ENCODE peak calls at places on chromosomes 13 and 19, in five cellular contexts. V is lung; H is CD4-positive, alpha-beta T cell; C is H9; S is neural progenitor cell. U is an unnamed sample.

GRCh38 chr13:33349996-33350826 is 64.7 kb upstream of the STARD13 start:
- DNase-seq in C (peak; percentile 32), S (peak; percentile 47), V (peak; percentile 48), H (no peak), U (peak; percentile 45)

GRCh38 chr19:12792048-12792852 is 964 bp downstream of the JUNB start:
- DNase-seq in C (peak; percentile 84), S (peak; percentile 76), H (peak; percentile 53), V (peak; percentile 80), U (no peak)

GRCh38 chr13:50846861-50847475 is 3.5 kb upstream of the DLEU7 start:
- DNase-seq in C (no peak), V (no peak), S (no peak), H (no peak), U (no peak)

GRCh38 chr13:112658807-112659206 is 31.0 kb upstream of the ATP11A start:
- DNase-seq in S (no peak), C (no peak), H (no peak), V (no peak), U (no peak)

GRCh38 chr13:100039740-100040139 is 49.2 kb upstream of the PCCA start:
- DNase-seq in C (no peak), H (no peak), S (no peak), V (no peak), U (no peak)

GRCh38 chr19:6227156-6227940 is 52.4 kb downstream of the MLLT1 start:
- DNase-seq in S (no peak), C (no peak), H (no peak), V (no peak), U (no peak)

GRCh38 chr13:44746690-44747089 is 170.6 kb upstream of the TSC22D1 start:
- DNase-seq in S (no peak), V (no peak), C (no peak), H (no peak), U (no peak)

GRCh38 chr19:19530423-19530804 is 1.7 kb downstream of the YJEFN3 start:
- DNase-seq in V (no peak), S (no peak), H (no peak), C (no peak), U (no peak)

GRCh38 chr19:42092350-42092749 is 16.4 kb downstream of the ZNF574 start:
- DNase-seq in S (no peak), H (no peak), C (peak; percentile 61), V (no peak), U (no peak)

GRCh38 chr13:98476538-98476966 is 100.4 kb downstream of the STK24 start:
- DNase-seq in C (peak; percentile 77), V (peak; percentile 53), H (peak; percentile 85), S (no peak), U (peak; percentile 94)

GRCh38 chr13:43431279-43431678 is 355.5 kb downstream of the ENOX1 start:
- DNase-seq in S (no peak), H (no peak), V (no peak), C (no peak), U (no peak)

GRCh38 chr13:109816979-109817275 is 30.5 kb upstream of the IRS2 start:
- DNase-seq in C (no peak), H (no peak), S (no peak), V (no peak), U (no peak)

GRCh38 chr13:69970521-69970920 is 137.1 kb upstream of the ATXN8OS start:
- DNase-seq in C (peak; percentile 26), V (no peak), S (no peak), H (no peak), U (no peak)

GRCh38 chr19:34151439-34151838 is 20.9 kb upstream of the LSM14A start:
- DNase-seq in S (no peak), C (no peak), H (no peak), V (no peak), U (no peak)

GRCh38 chr13:59398661-59399060 is 765.1 kb downstream of the DIAPH3 start:
- DNase-seq in V (no peak), S (no peak), C (no peak), H (no peak), U (no peak)

GRCh38 chr13:99265162-99265822 is 7.1 kb upstream of the GPR18 start:
- DNase-seq in V (no peak), S (no peak), H (no peak), C (no peak), U (no peak)

GRCh38 chr13:55583953-55584593 is 1556.6 kb upstream of the PRR20A start:
- DNase-seq in H (no peak), S (no peak), V (no peak), C (peak; percentile 63), U (no peak)

DNA sequence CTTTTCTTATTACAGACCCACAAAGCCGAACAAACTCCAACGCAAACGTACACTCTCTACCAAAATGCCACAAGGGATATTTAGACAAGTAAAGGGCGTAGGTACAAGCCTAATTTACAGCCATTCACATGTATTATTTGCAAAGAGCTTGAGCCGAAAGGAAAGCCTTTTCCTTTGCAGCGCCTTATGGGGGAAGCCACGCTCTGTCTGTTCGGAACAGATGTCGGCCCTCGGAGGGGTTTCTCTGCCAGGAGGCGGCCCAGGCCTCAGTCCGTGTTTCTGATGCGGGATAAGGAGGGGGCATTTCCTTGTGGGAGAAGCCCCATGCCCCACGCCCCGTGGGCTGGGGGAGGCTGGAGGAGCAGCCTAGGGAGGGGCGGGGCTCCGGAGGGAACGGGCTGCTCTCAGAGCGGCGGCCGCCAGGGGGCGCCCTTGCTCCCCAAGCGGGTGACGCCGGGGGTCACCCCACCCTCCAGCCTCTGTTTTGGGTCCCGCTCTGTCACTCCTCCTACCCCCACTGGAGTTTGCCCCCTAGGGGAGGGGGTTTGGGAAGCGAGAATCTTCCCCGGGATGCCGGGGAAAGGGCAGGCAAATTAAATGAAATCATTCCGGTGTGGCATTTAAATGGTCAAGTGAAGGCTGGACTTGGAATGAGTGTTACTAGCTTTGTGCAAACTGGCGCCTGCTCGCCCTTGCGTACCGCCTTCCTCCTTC is 2.9 kb downstream of the HTR2A start:
- DNase-seq in V (peak; percentile 71), S (peak; percentile 90), H (peak; percentile 42), C (peak; percentile 78), U (peak; percentile 87)
- TF ChIP-seq CTCF in V (peak; percentile 15), S (peak; percentile 99), H (peak; percentile 86), C (peak; percentile 99), U (peak; percentile 68)

GRCh38 chr19:57587529-57587928 is 3.6 kb downstream of the ZIK1 start:
- DNase-seq in H (no peak), C (no peak), V (no peak), S (no peak), U (no peak)

GRCh38 chr19:57578487-57579205 is at the start of gene ZNF416:
- DNase-seq in C (peak; percentile 99), V (peak; percentile 98), H (peak; percentile 97), S (peak; percentile 100), U (peak; percentile 99)

GRCh38 chr19:57583104-57583520 is 833 bp upstream of the ZIK1 start:
- DNase-seq in C (peak; percentile 28), H (no peak), S (no peak), V (no peak), U (no peak)

DNA sequence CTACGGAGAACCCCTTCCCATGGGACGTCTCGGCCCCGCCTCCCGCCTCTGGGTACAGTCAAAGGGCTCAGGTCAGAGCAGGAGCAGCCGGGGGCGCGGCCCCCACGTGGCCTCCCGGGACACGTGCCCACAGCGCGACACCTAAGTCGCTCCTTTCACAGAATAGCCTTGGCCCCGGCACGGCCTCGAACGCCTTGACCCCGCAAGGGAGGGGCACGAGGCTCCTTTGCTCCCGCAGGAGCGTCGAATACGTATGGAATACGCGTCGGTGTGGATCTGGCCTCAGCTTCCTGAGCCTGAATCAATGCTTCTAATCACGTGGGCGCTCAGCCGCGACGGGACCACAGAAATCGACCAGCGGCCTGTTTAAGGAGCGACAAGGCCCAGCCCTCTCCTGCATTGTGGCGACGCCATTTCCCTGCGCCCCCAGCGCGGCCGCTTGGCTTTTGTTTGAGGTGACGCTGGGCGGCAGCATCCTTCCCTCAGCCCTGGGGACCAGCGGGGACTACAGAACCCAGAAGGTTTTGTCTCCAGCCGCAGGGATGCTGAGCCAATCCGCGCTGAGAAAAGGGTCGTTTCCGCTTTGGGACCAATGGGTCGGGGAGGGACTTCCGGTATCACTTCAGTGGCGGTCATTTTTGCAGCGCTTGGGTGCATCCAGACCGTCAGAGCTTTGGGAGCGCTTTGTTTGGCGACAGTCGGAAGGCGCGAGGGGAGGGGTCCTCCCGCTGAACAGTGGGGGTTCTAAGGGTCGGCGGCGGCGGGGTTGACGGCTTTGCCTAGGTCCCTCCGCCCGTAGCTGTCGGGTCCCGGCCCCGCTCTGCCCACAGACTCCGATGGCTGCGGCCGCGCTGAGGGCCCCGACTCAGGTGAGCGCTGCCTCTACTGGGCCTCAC is at the start of gene ZIK1:
- DNase-seq in V (peak; percentile 90), S (peak; percentile 99), C (peak; percentile 97), H (peak; percentile 87), U (peak; percentile 95)
- TF ChIP-seq CTCF in V (no peak), S (peak; percentile 16), C (no peak), H (no peak), U (no peak)

GRCh38 chr13:28001049-28001448 is 12.6 kb upstream of the URAD start:
- DNase-seq in V (no peak), S (no peak), C (no peak), H (no peak), U (no peak)

GRCh38 chr13:28001837-28002473 is 13.5 kb upstream of the URAD start:
- DNase-seq in S (no peak), C (no peak), V (no peak), H (no peak), U (no peak)

GRCh38 chr13:28000567-28000966 is 12.1 kb upstream of the URAD start:
- DNase-seq in S (peak; percentile 23), H (no peak), C (peak; percentile 65), V (no peak), U (no peak)

GRCh38 chr13:28002886-28003698 is 14.6 kb upstream of the URAD start:
- DNase-seq in V (no peak), H (no peak), S (no peak), C (no peak), U (no peak)

DNA sequence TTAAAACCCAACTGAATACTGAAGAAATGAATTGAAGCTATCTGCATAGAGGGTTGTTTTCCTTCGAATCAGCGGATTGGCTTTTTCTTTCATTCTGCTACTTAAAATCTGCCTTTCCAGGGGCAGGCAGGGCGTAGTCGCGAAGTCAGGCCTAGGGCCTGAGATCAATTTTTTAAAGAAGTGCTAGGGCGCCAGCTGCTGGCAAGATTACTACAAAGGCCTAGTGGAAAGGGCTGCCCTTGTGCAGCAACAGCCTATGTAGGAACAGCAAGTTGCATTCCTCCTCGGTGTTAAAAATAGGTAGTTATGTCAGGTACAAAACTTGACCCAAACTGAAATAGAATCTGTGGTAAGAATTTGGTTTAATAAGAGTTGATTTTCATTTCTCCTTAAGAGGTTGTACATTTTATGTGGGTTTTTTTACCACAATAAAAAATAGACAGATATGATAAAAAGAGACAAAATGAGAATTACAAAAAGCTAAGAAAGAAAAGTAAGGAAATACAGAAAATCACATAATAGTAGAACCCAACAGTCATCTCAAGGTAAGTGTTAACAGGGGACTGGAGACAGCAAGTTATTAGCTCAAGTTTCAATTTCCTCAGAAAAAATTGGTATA is 9.5 kb upstream of the URAD start:
- DNase-seq in H (no peak), V (no peak), C (peak; percentile 76), S (peak; percentile 74), U (no peak)
- TF ChIP-seq CTCF in H (no peak), V (no peak), C (peak; percentile 77), S (peak; percentile 72), U (peak; percentile 49)

DNA sequence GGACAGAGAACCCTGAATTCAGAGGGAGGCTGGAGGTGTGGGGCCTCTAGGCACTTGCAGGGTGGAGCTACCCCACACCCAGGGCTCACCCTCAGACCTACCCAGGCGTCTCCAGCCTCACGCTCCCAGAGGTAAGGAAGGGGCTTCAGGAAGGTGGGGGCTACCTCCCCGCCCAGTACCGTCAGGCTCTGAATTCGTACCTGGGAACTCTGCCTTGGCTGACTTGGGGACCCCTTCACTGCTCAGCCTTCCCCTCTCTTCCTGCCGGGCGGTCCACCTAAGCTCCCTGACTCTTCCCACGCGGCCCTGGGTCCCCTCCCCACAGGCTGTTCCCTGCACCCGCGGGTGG is 28.5 kb upstream of the PARP4 start:
- DNase-seq in C (no peak), H (no peak), S (no peak), V (no peak), U (no peak)
- TF ChIP-seq CTCF in C (peak; percentile 15), H (no peak), S (no peak), V (no peak), U (no peak)

GRCh38 chr19:13859361-13859880 is 17.5 kb upstream of the NANOS3 start:
- DNase-seq in V (no peak), H (no peak), S (no peak), C (no peak), U (no peak)
- TF ChIP-seq CTCF in V (no peak), H (no peak), S (no peak), C (no peak), U (no peak)